ENCODE peak calls at places on chromosomes 6 and 20, in five cellular contexts. T, P, A, E and K are unnamed samples.

GRCh38 chr6:114735118-114735730 is 392.4 kb upstream of the HS3ST5 start:
- DNase-seq in T (peak), P (no peak), A (no peak), E (no peak), K (no peak)

GRCh38 chr6:87932361-87932760 is 115.3 kb upstream of the SPACA1 start:
- DNase-seq in T (no peak), P (no peak), A (no peak), E (no peak), K (no peak)

GRCh38 chr6:99330159-99330558 is 19.3 kb downstream of the FAXC start:
- DNase-seq in T (peak), P (no peak), A (peak), E (no peak), K (peak)

GRCh38 chr20:38152175-38153010 is 12.7 kb downstream of the TGM2 start:
- DNase-seq in T (peak), P (no peak), A (no peak), E (no peak), K (no peak)

GRCh38 chr6:132466952-132467351 is 46.0 kb downstream of the STX7 start:
- DNase-seq in T (peak), P (no peak), A (peak), E (no peak), K (no peak)

GRCh38 chr20:50658804-50659380 is 32.5 kb downstream of the RIPOR3 start:
- DNase-seq in T (no peak), P (no peak), A (no peak), E (no peak), K (no peak)

GRCh38 chr6:116096979-116097816 is 3.5 kb upstream of the NT5DC1 start:
- DNase-seq in T (peak), P (no peak), A (no peak), E (no peak), K (no peak)

GRCh38 chr6:12718025-12718424 is 1.5 kb downstream of the PHACTR1 start:
- DNase-seq in T (no peak), P (no peak), A (peak), E (no peak), K (no peak)

GRCh38 chr6:99092009-99092408 is 144.3 kb upstream of the FBXL4 start:
- DNase-seq in T (no peak), P (no peak), A (no peak), E (no peak), K (no peak)

GRCh38 chr20:8330316-8330784 is 198.3 kb downstream of the PLCB1 start:
- DNase-seq in T (no peak), P (no peak), A (no peak), E (no peak), K (no peak)

GRCh38 chr6:29631209-29631810 is 1.7 kb downstream of the GABBR1 start:
- DNase-seq in T (peak), P (no peak), A (no peak), E (no peak), K (no peak)

GRCh38 chr6:126113261-126113660 is 126.9 kb downstream of the TRMT11 start:
- DNase-seq in T (no peak), P (no peak), A (no peak), E (no peak), K (no peak)